ENCODE peak calls at places on chromosomes 1 and 21, in ten cellular contexts. V is OCI-LY7, B is NB4, A is PC-9, C is breast epithelium, S is fibroblast of mammary gland, P is fibroblast of pulmonary artery, E is astrocyte, F is B cell, J is astrocyte of the cerebellum. H is an unnamed sample.

GRCh38 chr1:53644909-53645689 is 93.9 kb downstream of the GLIS1 start:
- DNase-seq in B (no peak), C (no peak), J (no peak), A (no peak), F (peak), S (no peak), V (no peak), P (no peak), E (no peak), H (no peak)

GRCh38 chr1:25804244-25804963 is 4.4 kb downstream of the SELENON start:
- DNase-seq in S (peak), F (no peak), B (no peak), V (no peak), A (no peak), C (no peak), E (peak), P (peak), J (no peak), H (no peak)

GRCh38 chr1:203361843-203362524 is 11.1 kb upstream of the FMOD start:
- DNase-seq in E (peak), F (peak), B (peak), C (no peak), V (peak), S (peak), P (peak), J (no peak), A (no peak), H (no peak)

GRCh38 chr1:226107471-226108460 is 45.2 kb downstream of the H3-3A start:
- DNase-seq in C (no peak), B (peak), J (no peak), F (peak), S (no peak), E (no peak), P (no peak), A (peak), V (peak), H (no peak)

GRCh38 chr21:33258475-33258874 is 7.7 kb upstream of the IL10RB start:
- DNase-seq in V (no peak), E (no peak), B (no peak), F (no peak), C (no peak), J (no peak), A (no peak), P (no peak), S (no peak), H (no peak)

GRCh38 chr1:198155253-198155652 is 1.5 kb upstream of the NEK7 start:
- DNase-seq in P (peak), A (peak), E (peak), J (peak), B (no peak), C (no peak), S (peak), V (no peak), F (no peak), H (no peak)

GRCh38 chr1:41677586-41677985 is 193.1 kb upstream of the EDN2 start:
- DNase-seq in B (no peak), F (no peak), S (peak), J (no peak), V (no peak), E (no peak), A (no peak), P (no peak), C (no peak), H (no peak)

GRCh38 chr1:10561497-10561896 is 86.7 kb downstream of the PEX14 start:
- DNase-seq in F (no peak), A (peak), B (peak), V (no peak), S (peak), C (no peak), P (peak), J (peak), E (peak), H (no peak)

GRCh38 chr1:99180343-99180808 is 83.9 kb upstream of the PLPPR4 start:
- DNase-seq in B (peak), A (peak), V (peak), S (peak), J (peak), E (peak), C (peak), F (peak), P (peak), H (peak)

GRCh38 chr1:110421159-110421777 is 13.8 kb upstream of the LAMTOR5 start:
- DNase-seq in F (no peak), P (peak), A (no peak), J (no peak), B (peak), E (peak), V (no peak), C (no peak), S (peak), H (no peak)

GRCh38 chr1:181149326-181150000 is 61.0 kb downstream of the IER5 start:
- DNase-seq in C (no peak), E (no peak), A (no peak), S (no peak), B (peak), F (peak), P (no peak), V (peak), J (no peak), H (no peak)

GRCh38 chr1:55007626-55008025 is 8.9 kb downstream of the BSND start:
- DNase-seq in C (no peak), P (peak), V (no peak), A (peak), E (peak), F (no peak), S (peak), B (no peak), J (no peak), H (no peak)

GRCh38 chr1:50605186-50605875 is 182.1 kb upstream of the DMRTA2 start:
- DNase-seq in A (no peak), F (no peak), E (peak), V (peak), B (peak), S (peak), C (no peak), J (no peak), P (peak), H (no peak)
- TF ChIP-seq CTCF in A (peak), F (no peak), E (peak), V (peak), B (peak), S (peak), C (no peak), J (peak), P (peak), H (no peak)

GRCh38 chr1:201085902-201086735 is 26.1 kb downstream of the CACNA1S start:
- DNase-seq in E (no peak), A (peak), P (peak), V (peak), B (peak), C (no peak), F (no peak), S (peak), J (no peak), H (no peak)
- TF ChIP-seq CTCF in E (peak), A (peak), P (peak), V (peak), B (peak), C (no peak), F (no peak), S (peak), J (peak), H (no peak)

DNA sequence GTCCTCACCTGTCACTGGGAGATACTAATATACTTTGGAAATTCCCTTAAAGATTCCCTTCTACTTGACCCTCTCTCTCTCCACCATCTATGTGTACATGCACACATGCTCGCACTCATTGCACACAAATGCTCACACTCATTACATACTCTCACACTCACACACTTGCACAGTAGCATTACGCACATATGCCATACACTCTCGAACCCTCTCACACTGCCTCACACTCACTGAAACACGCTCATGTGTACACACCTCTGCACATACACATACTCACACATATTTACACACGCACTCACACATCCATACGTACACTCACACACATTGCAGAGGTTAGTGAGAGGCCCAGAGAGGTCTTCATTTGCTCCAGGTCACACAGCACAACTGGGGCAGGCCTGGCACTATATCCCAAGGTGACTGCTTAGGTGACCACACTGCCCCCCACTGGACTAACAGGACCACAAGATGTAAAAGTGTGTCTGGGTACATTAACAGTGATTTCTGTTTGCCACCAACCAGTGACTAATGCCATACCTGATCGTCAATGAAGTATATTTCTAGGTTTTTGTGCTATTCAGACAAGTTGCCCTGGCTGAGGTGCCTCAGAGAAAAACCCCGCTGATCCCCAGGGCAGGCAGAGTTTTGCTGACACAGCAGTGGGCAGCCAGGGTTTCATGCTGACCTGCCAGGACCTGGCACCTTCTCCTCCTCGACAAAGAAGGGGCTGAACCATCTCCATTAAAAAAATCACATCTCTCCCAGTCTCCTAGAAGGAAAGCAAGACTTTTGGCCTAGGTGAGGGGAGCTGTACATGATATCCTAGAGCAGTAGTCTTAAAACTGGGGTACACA is 28.5 kb upstream of the CAMK1G start:
- DNase-seq in C (no peak), S (no peak), V (no peak), B (peak), A (no peak), F (no peak), P (no peak), J (no peak), E (no peak), H (no peak)
- TF ChIP-seq CTCF in C (no peak), S (no peak), V (peak), B (no peak), A (no peak), F (no peak), P (no peak), J (no peak), E (no peak), H (no peak)

GRCh38 chr21:43190544-43191340 is 21.9 kb downstream of the CRYAA start:
- DNase-seq in S (no peak), J (no peak), B (no peak), V (no peak), F (peak), P (no peak), C (peak), E (no peak), A (no peak), H (no peak)
- TF ChIP-seq CTCF in S (no peak), J (no peak), B (no peak), V (no peak), F (no peak), P (no peak), C (no peak), E (no peak), A (no peak), H (no peak)

DNA sequence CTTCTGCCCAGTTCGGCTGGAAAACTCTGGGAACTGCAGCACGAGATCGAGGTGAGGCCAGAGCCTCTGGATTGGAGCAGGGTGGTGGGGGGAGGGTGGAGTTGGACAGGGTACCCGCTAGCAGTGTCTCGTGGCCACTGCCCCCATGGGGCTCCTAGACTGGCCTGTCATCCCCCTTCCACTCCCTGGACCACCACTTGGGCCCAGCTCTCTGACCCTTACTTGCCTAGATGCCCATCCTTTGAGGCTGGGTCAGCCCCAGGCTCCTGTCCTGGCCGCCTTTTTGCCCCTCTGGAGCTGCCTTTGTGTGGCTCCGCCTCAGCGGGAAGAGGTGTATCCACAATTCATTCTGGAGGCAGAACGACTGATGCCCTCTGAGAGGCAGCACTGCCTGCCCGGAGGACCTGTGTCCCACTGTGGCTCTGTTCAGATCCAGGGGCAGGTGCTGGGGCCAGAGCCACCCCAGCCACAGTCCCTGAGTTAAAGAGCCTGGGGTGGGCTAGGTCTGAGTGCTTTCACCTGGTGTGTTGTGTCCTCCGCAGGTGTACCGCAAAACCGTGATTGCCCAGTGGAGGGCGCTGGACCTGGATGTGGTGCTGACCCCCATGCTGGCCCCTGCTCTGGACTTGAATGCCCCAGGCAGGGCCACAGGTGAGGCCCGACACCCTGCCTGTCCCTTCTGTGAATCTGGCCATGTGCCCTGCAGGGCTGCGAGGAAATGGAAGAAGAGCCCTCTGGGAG is 17.7 kb downstream of the FAAH start:
- DNase-seq in B (no peak), E (no peak), A (no peak), S (no peak), C (no peak), F (no peak), J (no peak), V (no peak), P (no peak), H (no peak)
- TF ChIP-seq CTCF in B (peak), E (peak), A (peak), S (peak), C (no peak), F (peak), J (peak), V (peak), P (peak), H (no peak)

H was measured in omental fat pad.